ENCODE peak calls at places on chromosomes 4 and X, in nine cellular contexts. H is fibroblast of mammary gland; U is lower lobe of right lung; Q is activated naive CD8-positive, alpha-beta T cell treated with anti-CD3 and anti-CD28 coated beads, Interleukin-2, amount 50 U/mL, for 16 hours; M is H54; F is immature natural killer cell; D is prostate gland; I is mucosa of gallbladder; N is Caco-2. Y is an unnamed sample.

GRCh38 chr4:7192252-7193039 is at the start of gene SORCS2:
- DNase-seq in H (peak), U (peak), Q (no peak), M (peak), F (peak), D (peak), I (peak), N (peak), Y (no peak)

GRCh38 chr4:80183196-80184052 is 13.9 kb upstream of the PRDM8 start:
- DNase-seq in H (peak), U (peak), Q (no peak), M (no peak), F (peak), D (no peak), I (no peak), N (no peak), Y (no peak)

GRCh38 chr4:146336413-146336807 is 122.1 kb downstream of the REELD1 start:
- DNase-seq in H (peak), U (no peak), Q (no peak), M (no peak), F (no peak), D (no peak), I (no peak), N (no peak), Y (peak)

GRCh38 chr4:13678186-13678924 is 50.8 kb upstream of the BOD1L1 start:
- DNase-seq in H (peak), U (no peak), Q (no peak), M (no peak), F (no peak), D (no peak), I (no peak), N (no peak), Y (no peak)

GRCh38 chr4:59540311-59540710 is 1659.8 kb upstream of the ADGRL3 start:
- DNase-seq in H (no peak), U (no peak), Q (no peak), M (no peak), F (no peak), D (no peak), I (no peak), N (no peak), Y (no peak)

GRCh38 chr4:134546279-134546678 is 344.7 kb upstream of the PABPC4L start:
- DNase-seq in H (no peak), U (no peak), Q (no peak), M (no peak), F (no peak), D (no peak), I (no peak), N (no peak), Y (no peak)

GRCh38 chr4:71300964-71301363 is 37.9 kb upstream of the SLC4A4 start:
- DNase-seq in H (no peak), U (no peak), Q (no peak), M (no peak), F (no peak), D (no peak), I (no peak), N (no peak), Y (no peak)

GRCh38 chr4:81905966-81906365 is 434.3 kb upstream of the RASGEF1B start:
- DNase-seq in H (no peak), U (no peak), Q (no peak), M (no peak), F (no peak), D (no peak), I (no peak), N (peak), Y (no peak)

GRCh38 chr4:63232058-63232457 is 1177.2 kb downstream of the TECRL start:
- DNase-seq in H (no peak), U (no peak), Q (no peak), M (no peak), F (no peak), D (no peak), I (no peak), N (no peak), Y (no peak)

GRCh38 chr4:178917756-178918155 is 1475.5 kb upstream of the AGA start:
- DNase-seq in H (no peak), U (no peak), Q (no peak), M (no peak), F (no peak), D (no peak), I (no peak), N (no peak), Y (no peak)

GRCh38 chr4:169102011-169102410 is 92.0 kb upstream of the CBR4 start:
- DNase-seq in H (peak), U (no peak), Q (no peak), M (no peak), F (no peak), D (no peak), I (no peak), N (no peak), Y (no peak)

GRCh38 chrX:17859609-17860178 is 1.4 kb downstream of the RAI2 start:
- DNase-seq in H (no peak), U (peak), Q (no peak), M (no peak), F (no peak), D (peak), I (peak), N (no peak), Y (no peak)

GRCh38 chr4:74932832-74933561 is at the start of gene PARM1:
- DNase-seq in H (peak), U (peak), Q (no peak), M (no peak), F (peak), D (peak), I (peak), N (peak), Y (peak)

GRCh38 chr4:174828845-174829701 is at the start of gene GLRA3:
- DNase-seq in H (peak), U (peak), Q (no peak), M (no peak), F (no peak), D (no peak), I (peak), N (peak), Y (peak)

Y was measured in bronchial epithelial cell.